ENCODE peak calls at places on chromosomes 6 and 20, in nine cellular contexts. One of them, this sample, is unnamed.

GRCh38 chr6:151437401-151437800 is 14.5 kb downstream of the RMND1 start:
- DNase-seq in astrocyte of the cerebellum: no peak
- DNase-seq in IMR-90: peak; percentile 51
- DNase-seq in HepG2: no peak
- DNase-seq in fibroblast of mammary gland: peak; percentile 60
- DNase-seq in GM23338: no peak
- DNase-seq in ascending aorta: no peak
- DNase-seq in left ventricle myocardium inferior: no peak
- DNase-seq in adrenal gland: no peak
- DNase-seq in this sample: no peak

GRCh38 chr6:37381579-37381978 is 27.8 kb downstream of the RNF8 start:
- DNase-seq in astrocyte of the cerebellum: peak; percentile 47
- DNase-seq in IMR-90: peak; percentile 74
- DNase-seq in HepG2: peak; percentile 86
- DNase-seq in fibroblast of mammary gland: peak; percentile 67
- DNase-seq in GM23338: peak; percentile 91
- DNase-seq in ascending aorta: no peak
- DNase-seq in left ventricle myocardium inferior: no peak
- DNase-seq in adrenal gland: peak; percentile 19
- DNase-seq in this sample: no peak

GRCh38 chr6:140669321-140669720 is 1294.9 kb upstream of the CITED2 start:
- DNase-seq in astrocyte of the cerebellum: peak; percentile 2
- DNase-seq in IMR-90: peak; percentile 40
- DNase-seq in HepG2: no peak
- DNase-seq in fibroblast of mammary gland: no peak
- DNase-seq in GM23338: no peak
- DNase-seq in ascending aorta: no peak
- DNase-seq in left ventricle myocardium inferior: no peak
- DNase-seq in adrenal gland: no peak
- DNase-seq in this sample: no peak

GRCh38 chr6:35419431-35419830 is 32.7 kb upstream of the FANCE start:
- DNase-seq in astrocyte of the cerebellum: no peak
- DNase-seq in IMR-90: peak; percentile 91
- DNase-seq in HepG2: peak; percentile 50
- DNase-seq in fibroblast of mammary gland: peak; percentile 56
- DNase-seq in GM23338: peak; percentile 30
- DNase-seq in ascending aorta: no peak
- DNase-seq in left ventricle myocardium inferior: no peak
- DNase-seq in adrenal gland: no peak
- DNase-seq in this sample: peak; percentile 12

GRCh38 chr6:27940766-27941165 is 16.3 kb upstream of the OR2B6 start:
- DNase-seq in astrocyte of the cerebellum: no peak
- DNase-seq in IMR-90: peak; percentile 1
- DNase-seq in HepG2: no peak
- DNase-seq in fibroblast of mammary gland: peak; percentile 2
- DNase-seq in GM23338: no peak
- DNase-seq in ascending aorta: no peak
- DNase-seq in left ventricle myocardium inferior: no peak
- DNase-seq in adrenal gland: no peak
- DNase-seq in this sample: no peak

GRCh38 chr6:144317736-144318135 is 32.6 kb downstream of the UTRN start:
- DNase-seq in astrocyte of the cerebellum: no peak
- DNase-seq in IMR-90: peak; percentile 41
- DNase-seq in HepG2: no peak
- DNase-seq in fibroblast of mammary gland: peak; percentile 60
- DNase-seq in GM23338: no peak
- DNase-seq in ascending aorta: no peak
- DNase-seq in left ventricle myocardium inferior: no peak
- DNase-seq in adrenal gland: no peak
- DNase-seq in this sample: no peak

GRCh38 chr20:54345301-54345724 is 130.1 kb upstream of the DOK5 start:
- DNase-seq in astrocyte of the cerebellum: peak; percentile 57
- DNase-seq in IMR-90: peak; percentile 87
- DNase-seq in HepG2: no peak
- DNase-seq in fibroblast of mammary gland: peak; percentile 82
- DNase-seq in GM23338: no peak
- DNase-seq in ascending aorta: no peak
- DNase-seq in left ventricle myocardium inferior: no peak
- DNase-seq in adrenal gland: no peak
- DNase-seq in this sample: no peak

GRCh38 chr6:42555477-42556457 is 8.1 kb upstream of the UBR2 start:
- DNase-seq in astrocyte of the cerebellum: no peak
- DNase-seq in IMR-90: peak; percentile 32
- DNase-seq in HepG2: peak; percentile 39
- DNase-seq in fibroblast of mammary gland: peak; percentile 41
- DNase-seq in GM23338: peak; percentile 62
- DNase-seq in ascending aorta: no peak
- DNase-seq in left ventricle myocardium inferior: no peak
- DNase-seq in adrenal gland: no peak
- DNase-seq in this sample: no peak

GRCh38 chr20:10792291-10792690 is 118.5 kb upstream of the JAG1 start:
- DNase-seq in astrocyte of the cerebellum: peak; percentile 15
- DNase-seq in IMR-90: no peak
- DNase-seq in HepG2: no peak
- DNase-seq in fibroblast of mammary gland: no peak
- DNase-seq in GM23338: no peak
- DNase-seq in ascending aorta: no peak
- DNase-seq in left ventricle myocardium inferior: no peak
- DNase-seq in adrenal gland: no peak
- DNase-seq in this sample: no peak

GRCh38 chr6:7479801-7480266 is 61.6 kb upstream of the DSP start:
- DNase-seq in astrocyte of the cerebellum: no peak
- DNase-seq in IMR-90: peak; percentile 55
- DNase-seq in HepG2: no peak
- DNase-seq in fibroblast of mammary gland: peak; percentile 79
- DNase-seq in GM23338: no peak
- DNase-seq in ascending aorta: no peak
- DNase-seq in left ventricle myocardium inferior: no peak
- DNase-seq in adrenal gland: peak; percentile 84
- DNase-seq in this sample: no peak

GRCh38 chr6:89058627-89059026 is 21.9 kb upstream of the PNRC1 start:
- DNase-seq in astrocyte of the cerebellum: no peak
- DNase-seq in IMR-90: no peak
- DNase-seq in HepG2: no peak
- DNase-seq in fibroblast of mammary gland: no peak
- DNase-seq in GM23338: no peak
- DNase-seq in ascending aorta: peak; percentile 1
- DNase-seq in left ventricle myocardium inferior: no peak
- DNase-seq in adrenal gland: no peak
- DNase-seq in this sample: no peak

GRCh38 chr20:41249371-41249770 is 68.2 kb downstream of the ZHX3 start:
- DNase-seq in astrocyte of the cerebellum: peak; percentile 55
- DNase-seq in IMR-90: peak; percentile 87
- DNase-seq in HepG2: no peak
- DNase-seq in fibroblast of mammary gland: peak; percentile 95
- DNase-seq in GM23338: no peak
- DNase-seq in ascending aorta: peak; percentile 93
- DNase-seq in left ventricle myocardium inferior: peak; percentile 72
- DNase-seq in adrenal gland: peak; percentile 91
- DNase-seq in this sample: no peak

GRCh38 chr6:111601875-111602274 is 3.8 kb downstream of the TRAF3IP2 start:
- DNase-seq in astrocyte of the cerebellum: peak; percentile 78
- DNase-seq in IMR-90: peak; percentile 81
- DNase-seq in HepG2: no peak
- DNase-seq in fibroblast of mammary gland: peak; percentile 94
- DNase-seq in GM23338: no peak
- DNase-seq in ascending aorta: peak; percentile 86
- DNase-seq in left ventricle myocardium inferior: no peak
- DNase-seq in adrenal gland: peak; percentile 56
- DNase-seq in this sample: no peak

GRCh38 chr6:72783667-72784066 is 161.8 kb downstream of the KCNQ5 start:
- DNase-seq in astrocyte of the cerebellum: peak; percentile 79
- DNase-seq in IMR-90: peak; percentile 73
- DNase-seq in HepG2: no peak
- DNase-seq in fibroblast of mammary gland: no peak
- DNase-seq in GM23338: no peak
- DNase-seq in ascending aorta: no peak
- DNase-seq in left ventricle myocardium inferior: no peak
- DNase-seq in adrenal gland: no peak
- DNase-seq in this sample: no peak

GRCh38 chr6:138520463-138520862 is 21.2 kb upstream of the NHSL1 start:
- DNase-seq in astrocyte of the cerebellum: no peak
- DNase-seq in IMR-90: no peak
- DNase-seq in HepG2: no peak
- DNase-seq in fibroblast of mammary gland: peak; percentile 38
- DNase-seq in GM23338: no peak
- DNase-seq in ascending aorta: no peak
- DNase-seq in left ventricle myocardium inferior: no peak
- DNase-seq in adrenal gland: peak; percentile 13
- DNase-seq in this sample: no peak

GRCh38 chr6:3329491-3330051 is 70.8 kb downstream of the PSMG4 start:
- DNase-seq in astrocyte of the cerebellum: no peak
- DNase-seq in IMR-90: no peak
- DNase-seq in HepG2: no peak
- DNase-seq in fibroblast of mammary gland: no peak
- DNase-seq in GM23338: no peak
- DNase-seq in ascending aorta: no peak
- DNase-seq in left ventricle myocardium inferior: no peak
- DNase-seq in adrenal gland: no peak
- DNase-seq in this sample: no peak

GRCh38 chr20:61797200-61797599 is 268.5 kb downstream of the TAF4 start:
- DNase-seq in astrocyte of the cerebellum: peak; percentile 48
- DNase-seq in IMR-90: no peak
- DNase-seq in HepG2: no peak
- DNase-seq in fibroblast of mammary gland: no peak
- DNase-seq in GM23338: peak; percentile 55
- DNase-seq in ascending aorta: no peak
- DNase-seq in left ventricle myocardium inferior: no peak
- DNase-seq in adrenal gland: no peak
- DNase-seq in this sample: no peak

GRCh38 chr20:57398901-57399535 is 7.8 kb downstream of the RBM38 start:
- DNase-seq in astrocyte of the cerebellum: no peak
- DNase-seq in IMR-90: no peak
- DNase-seq in HepG2: no peak
- DNase-seq in fibroblast of mammary gland: no peak
- DNase-seq in GM23338: no peak
- DNase-seq in ascending aorta: no peak
- DNase-seq in left ventricle myocardium inferior: no peak
- DNase-seq in adrenal gland: no peak
- DNase-seq in this sample: no peak

GRCh38 chr6:73983367-73983766 is 287.4 kb downstream of the CD109 start:
- DNase-seq in astrocyte of the cerebellum: no peak
- DNase-seq in IMR-90: peak; percentile 65
- DNase-seq in HepG2: no peak
- DNase-seq in fibroblast of mammary gland: peak; percentile 29
- DNase-seq in GM23338: no peak
- DNase-seq in ascending aorta: no peak
- DNase-seq in left ventricle myocardium inferior: no peak
- DNase-seq in adrenal gland: no peak
- DNase-seq in this sample: no peak

GRCh38 chr6:96657344-96657743 is 94.4 kb downstream of the FHL5 start:
- DNase-seq in astrocyte of the cerebellum: no peak
- DNase-seq in IMR-90: no peak
- DNase-seq in HepG2: no peak
- DNase-seq in fibroblast of mammary gland: no peak
- DNase-seq in GM23338: no peak
- DNase-seq in ascending aorta: no peak
- DNase-seq in left ventricle myocardium inferior: no peak
- DNase-seq in adrenal gland: no peak
- DNase-seq in this sample: no peak

GRCh38 chr20:1565461-1565860 is 8.0 kb upstream of the SIRPD start:
- DNase-seq in astrocyte of the cerebellum: no peak
- DNase-seq in IMR-90: no peak
- DNase-seq in HepG2: peak; percentile 0
- DNase-seq in fibroblast of mammary gland: no peak
- DNase-seq in GM23338: no peak
- DNase-seq in ascending aorta: no peak
- DNase-seq in left ventricle myocardium inferior: no peak
- DNase-seq in adrenal gland: no peak
- DNase-seq in this sample: no peak
- TF ChIP-seq CTCF in astrocyte of the cerebellum: no peak
- TF ChIP-seq CTCF in IMR-90: no peak
- TF ChIP-seq CTCF in HepG2: no peak
- TF ChIP-seq CTCF in fibroblast of mammary gland: no peak
- TF ChIP-seq CTCF in GM23338: no peak
- TF ChIP-seq CTCF in ascending aorta: no peak
- TF ChIP-seq CTCF in left ventricle myocardium inferior: no peak
- TF ChIP-seq CTCF in adrenal gland: no peak
- TF ChIP-seq CTCF in this sample: no peak

DNA sequence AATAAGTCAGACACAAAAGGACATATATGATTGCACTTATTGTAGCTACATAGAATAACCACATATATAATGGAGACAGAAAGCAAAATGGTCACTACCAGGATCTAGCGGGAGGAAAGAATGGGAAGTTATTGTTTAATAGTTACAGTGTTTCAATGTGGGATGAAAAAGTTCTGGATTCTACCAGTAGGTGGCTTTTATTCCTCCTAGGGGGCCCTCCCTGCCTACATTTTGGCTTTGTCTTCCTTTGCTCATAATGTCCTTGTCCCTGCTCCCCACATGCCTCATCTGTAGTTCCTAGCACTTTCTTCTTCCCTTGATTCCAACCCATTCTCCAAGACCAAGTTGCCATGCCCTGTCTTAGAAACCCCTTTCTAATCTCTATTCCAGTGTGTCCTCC is 16.3 kb downstream of the ZNF133 start:
- DNase-seq in astrocyte of the cerebellum: no peak
- DNase-seq in IMR-90: no peak
- DNase-seq in HepG2: no peak
- DNase-seq in fibroblast of mammary gland: no peak
- DNase-seq in GM23338: peak; percentile 62
- DNase-seq in ascending aorta: no peak
- DNase-seq in left ventricle myocardium inferior: no peak
- DNase-seq in adrenal gland: no peak
- DNase-seq in this sample: no peak
- TF ChIP-seq CTCF in astrocyte of the cerebellum: no peak
- TF ChIP-seq CTCF in IMR-90: no peak
- TF ChIP-seq CTCF in HepG2: peak; percentile 30
- TF ChIP-seq CTCF in fibroblast of mammary gland: peak; percentile 27
- TF ChIP-seq CTCF in GM23338: peak; percentile 57
- TF ChIP-seq CTCF in ascending aorta: no peak
- TF ChIP-seq CTCF in left ventricle myocardium inferior: no peak
- TF ChIP-seq CTCF in adrenal gland: peak; percentile 11
- TF ChIP-seq CTCF in this sample: no peak

DNA sequence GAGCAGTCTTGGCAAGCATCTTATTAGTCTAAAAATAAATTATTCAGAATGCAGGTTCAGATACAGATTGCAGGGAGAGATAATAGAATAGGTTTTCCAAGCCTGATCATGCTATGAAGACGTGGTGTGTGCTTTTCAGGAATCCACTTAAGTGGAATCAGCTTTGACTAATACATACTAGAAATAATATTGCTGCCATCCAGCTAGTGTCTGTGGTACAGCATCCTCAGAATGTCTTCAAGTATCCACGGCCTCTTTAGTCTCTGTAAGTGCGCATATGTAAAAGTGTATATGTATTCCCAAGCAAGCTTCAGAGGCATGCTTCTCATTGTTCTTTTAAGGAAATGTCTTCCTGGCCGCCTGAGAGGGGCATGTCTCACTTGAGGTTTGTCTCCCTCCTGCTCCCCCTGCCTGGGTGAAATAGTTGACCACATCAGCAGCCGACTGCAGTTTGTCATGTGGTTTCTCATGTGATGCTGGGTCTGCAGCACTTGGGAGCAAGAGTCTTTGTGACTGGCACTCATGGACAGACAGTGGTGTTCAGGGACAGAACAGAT is 150.9 kb downstream of the PRL start:
- DNase-seq in astrocyte of the cerebellum: peak; percentile 37
- DNase-seq in IMR-90: peak; percentile 78
- DNase-seq in HepG2: no peak
- DNase-seq in fibroblast of mammary gland: peak; percentile 69
- DNase-seq in GM23338: peak; percentile 69
- DNase-seq in ascending aorta: no peak
- DNase-seq in left ventricle myocardium inferior: no peak
- DNase-seq in adrenal gland: peak; percentile 19
- DNase-seq in this sample: no peak
- TF ChIP-seq CTCF in astrocyte of the cerebellum: peak; percentile 23
- TF ChIP-seq CTCF in IMR-90: peak; percentile 43
- TF ChIP-seq CTCF in HepG2: no peak
- TF ChIP-seq CTCF in fibroblast of mammary gland: peak; percentile 23
- TF ChIP-seq CTCF in GM23338: no peak
- TF ChIP-seq CTCF in ascending aorta: no peak
- TF ChIP-seq CTCF in left ventricle myocardium inferior: peak; percentile 44
- TF ChIP-seq CTCF in adrenal gland: peak; percentile 22
- TF ChIP-seq CTCF in this sample: no peak

GRCh38 chr6:129317931-129318820 is 391.8 kb downstream of the ARHGAP18 start:
- DNase-seq in astrocyte of the cerebellum: peak; percentile 73
- DNase-seq in IMR-90: peak; percentile 47
- DNase-seq in HepG2: no peak
- DNase-seq in fibroblast of mammary gland: peak; percentile 59
- DNase-seq in GM23338: peak; percentile 90
- DNase-seq in ascending aorta: no peak
- DNase-seq in left ventricle myocardium inferior: no peak
- DNase-seq in adrenal gland: no peak
- DNase-seq in this sample: no peak
- TF ChIP-seq CTCF in astrocyte of the cerebellum: no peak
- TF ChIP-seq CTCF in IMR-90: no peak
- TF ChIP-seq CTCF in HepG2: no peak
- TF ChIP-seq CTCF in fibroblast of mammary gland: no peak
- TF ChIP-seq CTCF in GM23338: no peak
- TF ChIP-seq CTCF in ascending aorta: no peak
- TF ChIP-seq CTCF in left ventricle myocardium inferior: no peak
- TF ChIP-seq CTCF in adrenal gland: no peak
- TF ChIP-seq CTCF in this sample: no peak

This sample was measured in CD4-positive, alpha-beta T cell.